ENCODE peak calls at places on chromosomes 13 and 19, in seven cellular contexts. N, W, S, M, Z, C and G are unnamed samples.
A peak's percentile ranks its signal among the peaks of the same experiment; 100 is the strongest.

GRCh38 chr19:58001895-58002369 is 688 bp downstream of the ZNF606 start:
- DNase-seq in N (peak; percentile 29), W (no peak), S (no peak), M (peak; percentile 13), Z (no peak), C (no peak), G (no peak)

GRCh38 chr19:38869160-38869835 is 8.8 kb downstream of the RINL start:
- DNase-seq in N (no peak), W (peak; percentile 79), S (peak; percentile 65), M (peak; percentile 57), Z (no peak), C (no peak), G (no peak)

GRCh38 chr19:40585677-40586422 is 9.2 kb downstream of the SHKBP1 start:
- DNase-seq in N (no peak), W (no peak), S (peak; percentile 75), M (no peak), Z (no peak), C (peak; percentile 64), G (no peak)

GRCh38 chr19:47618771-47619170 is 9.8 kb downstream of the BICRA start:
- DNase-seq in N (no peak), W (no peak), S (no peak), M (peak; percentile 44), Z (no peak), C (no peak), G (no peak)

GRCh38 chr13:50276550-50276949 is 261.3 kb downstream of the KCNRG start:
- DNase-seq in N (no peak), W (no peak), S (no peak), M (no peak), Z (no peak), C (no peak), G (no peak)

GRCh38 chr19:17605761-17606745 is 50.6 kb downstream of the COLGALT1 start:
- DNase-seq in N (peak; percentile 93), W (peak; percentile 94), S (peak; percentile 88), M (peak; percentile 72), Z (no peak), C (peak; percentile 77), G (peak; percentile 59)

GRCh38 chr19:14031719-14032480 is at the start of gene IL27RA:
- DNase-seq in N (peak; percentile 77), W (peak; percentile 93), S (peak; percentile 69), M (peak; percentile 75), Z (no peak), C (peak; percentile 40), G (peak; percentile 64)

GRCh38 chr13:40153516-40153915 is 498.1 kb downstream of the COG6 start:
- DNase-seq in N (no peak), W (no peak), S (no peak), M (no peak), Z (no peak), C (peak; percentile 61), G (peak; percentile 60)

GRCh38 chr13:70729369-70729768 is 621.1 kb upstream of the KLHL1 start:
- DNase-seq in N (no peak), W (no peak), S (no peak), M (no peak), Z (no peak), C (no peak), G (no peak)

GRCh38 chr13:91572439-91572838 is 174.0 kb downstream of the GPC5 start:
- DNase-seq in N (no peak), W (no peak), S (no peak), M (no peak), Z (no peak), C (no peak), G (no peak)

GRCh38 chr19:11286312-11286974 is 9.5 kb upstream of the TSPAN16 start:
- DNase-seq in N (no peak), W (no peak), S (no peak), M (no peak), Z (no peak), C (peak; percentile 75), G (no peak)

GRCh38 chr19:37095859-37096258 is 17.6 kb downstream of the ZNF420 start:
- DNase-seq in N (no peak), W (no peak), S (no peak), M (no peak), Z (no peak), C (no peak), G (no peak)

GRCh38 chr13:30907167-30907761 is 1.2 kb downstream of the MEDAG start:
- DNase-seq in N (no peak), W (no peak), S (no peak), M (no peak), Z (no peak), C (peak; percentile 77), G (no peak)

GRCh38 chr13:105090244-105090643 is 1445.2 kb downstream of the EFNB2 start:
- DNase-seq in N (no peak), W (no peak), S (no peak), M (no peak), Z (no peak), C (peak; percentile 4), G (no peak)

GRCh38 chr13:42551611-42552010 is 22.3 kb upstream of the TNFSF11 start:
- DNase-seq in N (no peak), W (no peak), S (no peak), M (no peak), Z (no peak), C (peak; percentile 75), G (no peak)

GRCh38 chr13:54687173-54687572 is 1658.6 kb downstream of the OLFM4 start:
- DNase-seq in N (no peak), W (no peak), S (no peak), M (no peak), Z (no peak), C (no peak), G (no peak)

GRCh38 chr19:44549507-44549906 is 20.0 kb upstream of the CEACAM20 start:
- DNase-seq in N (no peak), W (no peak), S (no peak), M (no peak), Z (no peak), C (no peak), G (no peak)

GRCh38 chr13:108924154-108924940 is 294.9 kb downstream of the MYO16 start:
- DNase-seq in N (no peak), W (no peak), S (no peak), M (no peak), Z (no peak), C (no peak), G (no peak)

GRCh38 chr13:90374183-90374582 is 973.3 kb upstream of the MIR17HG start:
- DNase-seq in N (no peak), W (no peak), S (no peak), M (no peak), Z (no peak), C (no peak), G (no peak)

GRCh38 chr13:30864352-30865130 is 41.5 kb upstream of the MEDAG start:
- DNase-seq in N (no peak), W (no peak), S (no peak), M (no peak), Z (no peak), C (peak; percentile 83), G (no peak)

GRCh38 chr19:51571599-51571998 is 516 bp downstream of the ZNF175 start:
- DNase-seq in N (no peak), W (no peak), S (no peak), M (no peak), Z (no peak), C (no peak), G (no peak)

GRCh38 chr19:51573331-51573730 is 2.2 kb downstream of the ZNF175 start:
- DNase-seq in N (no peak), W (no peak), S (no peak), M (no peak), Z (no peak), C (peak; percentile 34), G (no peak)

GRCh38 chr19:51572415-51572814 is 1.3 kb downstream of the ZNF175 start:
- DNase-seq in N (no peak), W (no peak), S (no peak), M (no peak), Z (no peak), C (peak; percentile 49), G (no peak)

GRCh38 chr19:51572908-51573307 is 1.8 kb downstream of the ZNF175 start:
- DNase-seq in N (no peak), W (no peak), S (no peak), M (no peak), Z (no peak), C (peak; percentile 71), G (no peak)

GRCh38 chr19:51576850-51577249 is 5.8 kb downstream of the ZNF175 start:
- DNase-seq in N (no peak), W (no peak), S (no peak), M (no peak), Z (no peak), C (no peak), G (no peak)
- TF ChIP-seq POLR2AphosphoS5 in N (no peak), W (no peak), S (no peak), M (no peak), Z (no peak), C (no peak), G (no peak)

DNA sequence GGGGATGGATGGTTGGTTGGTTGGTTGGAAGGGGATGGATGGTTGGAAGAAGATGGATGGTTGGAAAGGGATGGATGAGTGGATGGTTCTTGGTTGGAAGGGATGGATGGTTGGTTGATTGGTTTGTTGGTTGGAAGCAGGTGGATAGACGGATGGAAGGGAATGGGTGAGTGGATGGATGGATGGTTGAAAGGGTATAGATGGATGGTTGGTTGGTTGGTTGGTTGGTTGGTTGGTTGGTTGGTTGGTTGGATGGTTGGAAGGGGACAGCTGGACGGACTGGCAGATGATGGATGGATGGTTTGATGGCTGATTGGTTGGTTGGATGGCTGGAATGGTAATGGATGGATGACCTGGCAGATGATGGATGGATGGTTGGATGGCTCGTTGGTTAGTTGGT is 11.8 kb upstream of the HSH2D start:
- DNase-seq in N (no peak), W (no peak), S (no peak), M (no peak), Z (no peak), C (no peak), G (no peak)
- TF ChIP-seq POLR2AphosphoS5 in N (peak; percentile 73), W (no peak), S (no peak), M (no peak), Z (no peak), C (no peak), G (no peak)

DNA sequence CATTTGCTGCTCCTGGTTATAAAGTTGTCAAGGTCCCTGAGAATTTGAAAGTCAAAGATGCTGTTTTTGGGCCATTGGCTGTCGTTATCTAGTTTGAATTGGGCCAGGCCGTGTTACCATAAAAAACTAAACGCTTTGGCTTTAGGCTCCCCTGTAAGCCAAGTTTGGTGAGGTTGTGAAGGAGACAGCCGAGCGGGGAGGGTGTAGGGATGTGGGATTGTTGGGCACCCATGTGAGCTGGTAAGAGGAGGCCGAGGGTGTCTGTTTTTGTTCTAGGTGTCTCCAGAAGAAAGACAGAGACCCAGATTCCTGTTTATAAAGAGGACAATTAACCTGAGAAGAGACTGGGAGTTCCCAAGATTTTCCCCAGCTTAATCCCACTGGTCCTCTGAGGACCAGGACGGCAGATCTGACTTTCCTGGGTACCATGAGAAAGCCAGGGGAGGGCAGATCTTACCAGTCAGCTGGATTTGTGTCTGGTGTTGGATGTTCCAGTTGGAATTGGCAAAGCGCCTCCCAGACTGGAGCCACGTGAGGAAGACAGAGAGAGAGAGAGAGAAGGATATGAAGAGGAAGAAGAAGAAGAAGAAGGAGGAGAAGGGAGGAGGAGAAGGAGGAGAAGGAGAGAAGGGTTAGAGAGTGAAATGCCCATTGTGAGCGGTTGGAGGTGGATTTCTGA is 25.1 kb downstream of the TMEM255B start:
- DNase-seq in N (no peak), W (no peak), S (no peak), M (no peak), Z (no peak), C (no peak), G (no peak)
- TF ChIP-seq POLR2AphosphoS5 in N (no peak), W (no peak), S (no peak), M (no peak), Z (no peak), C (no peak), G (no peak)

GRCh38 chr13:27896726-27897125 is 23.1 kb upstream of the PDX1 start:
- DNase-seq in N (no peak), W (no peak), S (no peak), M (no peak), Z (no peak), C (no peak), G (no peak)
- TF ChIP-seq POLR2AphosphoS5 in N (no peak), W (no peak), S (no peak), M (no peak), Z (no peak), C (no peak), G (no peak)